ENCODE peak calls at places on chromosomes 1 and 21, in five cellular contexts. I is ovary, C is upper lobe of left lung, B is sigmoid colon, Q is tibial nerve. A is an unnamed sample.

GRCh38 chr21:37792046-37792445 is 124.2 kb downstream of the KCNJ6 start:
- DNase-seq in B (no peak), I (no peak), C (no peak), Q (no peak), A (no peak)

GRCh38 chr1:52613611-52614373 is 11.6 kb downstream of the GPX7 start:
- DNase-seq in C (no peak), B (no peak), I (no peak), Q (no peak), A (peak; percentile 93)

GRCh38 chr1:53110370-53111072 is 31.9 kb downstream of the SLC1A7 start:
- DNase-seq in I (no peak), B (no peak), Q (peak; percentile 39), C (peak; percentile 70), A (no peak)

GRCh38 chr1:111030590-111030989 is 66.9 kb upstream of the LRIF1 start:
- DNase-seq in Q (peak; percentile 46), B (no peak), I (no peak), C (no peak), A (peak; percentile 83)

GRCh38 chr21:20729376-20729775 is 268.8 kb upstream of the NCAM2 start:
- DNase-seq in I (no peak), Q (no peak), C (no peak), B (no peak), A (no peak)

GRCh38 chr1:154176341-154176740 is 15.6 kb downstream of the TPM3 start:
- DNase-seq in B (no peak), I (no peak), Q (peak; percentile 40), C (no peak), A (no peak)

GRCh38 chr1:161954466-161954865 is 69.2 kb downstream of the OLFML2B start:
- DNase-seq in Q (no peak), C (no peak), I (no peak), B (no peak), A (no peak)

GRCh38 chr21:28805885-28806284 is 186.8 kb downstream of the LTN1 start:
- DNase-seq in I (peak; percentile 22), B (no peak), C (no peak), Q (peak; percentile 35), A (no peak)

GRCh38 chr1:117387060-117387633 is 19.9 kb downstream of the MAN1A2 start:
- DNase-seq in B (no peak), I (no peak), Q (no peak), C (no peak), A (no peak)

GRCh38 chr1:10283318-10283984 is 73.1 kb downstream of the KIF1B start:
- DNase-seq in Q (no peak), I (no peak), C (no peak), B (no peak), A (peak; percentile 20)

GRCh38 chr1:2100775-2101108 is 50.5 kb downstream of the PRKCZ start:
- DNase-seq in I (no peak), C (no peak), Q (no peak), B (no peak), A (no peak)

GRCh38 chr1:78370356-78370755 is 120.4 kb upstream of the PTGFR start:
- DNase-seq in C (no peak), B (no peak), I (no peak), Q (no peak), A (no peak)

GRCh38 chr21:39208624-39209333 is 25.5 kb upstream of the PSMG1 start:
- DNase-seq in B (no peak), I (no peak), Q (no peak), C (no peak), A (peak; percentile 28)

GRCh38 chr1:183417691-183418491 is at the start of gene NMNAT2:
- DNase-seq in C (peak; percentile 66), B (peak; percentile 68), Q (no peak), I (no peak), A (peak; percentile 3)

GRCh38 chr21:37072239-37072987 is 458 bp downstream of the PIGP start:
- DNase-seq in C (peak; percentile 96), I (peak; percentile 84), Q (peak; percentile 69), B (peak; percentile 88), A (no peak)

GRCh38 chr1:228162286-228163003 is 3.2 kb upstream of the IBA57 start:
- DNase-seq in I (no peak), Q (no peak), B (no peak), C (peak; percentile 68), A (no peak)
- TF ChIP-seq EP300 in I (no peak), Q (no peak), B (no peak), C (no peak), A (no peak)

GRCh38 chr1:229148041-229148671 is 122.8 kb upstream of the RAB4A start:
- DNase-seq in Q (no peak), I (peak; percentile 32), C (no peak), B (no peak), A (peak; percentile 65)
- TF ChIP-seq EP300 in Q (no peak), I (no peak), C (no peak), B (no peak), A (peak; percentile 62)

GRCh38 chr1:205275916-205276315 is 45.6 kb downstream of the NUAK2 start:
- DNase-seq in I (no peak), B (no peak), C (no peak), Q (no peak), A (no peak)

GRCh38 chr1:205272541-205272940 is 44.8 kb downstream of the TMCC2 start:
- DNase-seq in I (no peak), C (no peak), B (no peak), Q (no peak), A (peak; percentile 56)

GRCh38 chr1:205273551-205273982 is 45.8 kb downstream of the TMCC2 start:
- DNase-seq in C (no peak), B (peak; percentile 90), I (peak; percentile 76), Q (peak; percentile 88), A (peak; percentile 92)

GRCh38 chr1:205275133-205275532 is 46.4 kb downstream of the NUAK2 start:
- DNase-seq in B (no peak), Q (no peak), I (no peak), C (no peak), A (no peak)

DNA sequence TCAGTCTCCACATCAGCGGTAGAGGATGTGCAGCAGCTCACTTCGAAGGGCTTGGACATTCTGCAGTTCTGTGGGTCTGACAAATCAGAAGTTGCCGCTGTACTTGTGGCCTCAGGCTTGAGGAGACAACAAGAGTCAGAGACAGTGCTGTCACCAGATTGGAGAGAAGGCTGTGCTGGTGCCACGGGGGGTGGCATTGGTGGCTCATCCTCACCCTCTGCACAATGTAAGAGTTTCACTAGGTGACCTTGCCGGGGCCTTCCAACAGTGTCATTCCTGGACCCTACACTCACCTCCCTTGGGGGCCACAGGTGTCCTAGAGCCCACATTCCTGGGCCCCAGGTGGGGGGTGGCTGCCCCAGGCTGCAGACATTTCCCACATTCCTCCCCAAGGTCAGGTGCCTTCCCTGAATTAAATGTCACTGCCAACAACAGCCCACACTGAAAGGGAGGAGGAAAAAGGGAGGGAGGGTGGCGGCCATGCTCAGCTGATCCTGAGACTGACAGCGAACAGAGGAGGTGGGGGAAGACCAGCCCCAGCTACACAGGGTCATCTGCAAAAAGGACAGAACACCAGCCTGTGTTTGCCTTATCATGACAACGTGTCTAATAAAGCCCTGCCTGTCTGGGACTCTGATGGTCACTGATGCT is 46.4 kb downstream of the TMCC2 start:
- DNase-seq in B (no peak), C (no peak), I (no peak), Q (no peak), A (no peak)
- TF ChIP-seq EP300 in B (no peak), C (no peak), I (no peak), Q (no peak), A (no peak)

GRCh38 chr1:181257117-181257516 is 168.6 kb downstream of the IER5 start:
- DNase-seq in B (no peak), I (no peak), C (no peak), Q (no peak), A (no peak)
- TF ChIP-seq EP300 in B (no peak), I (no peak), C (no peak), Q (no peak), A (no peak)

A was measured in K562.